ENCODE peak calls at places on chromosomes 4 and X, in six cellular contexts. C is tibial artery, N is psoas muscle, P is right lobe of liver, J is AG04450, R is breast epithelium. A is an unnamed sample.

GRCh38 chr4:76300012-76300411 is 6.5 kb upstream of the STBD1 start:
- DNase-seq in R (no peak), J (no peak), P (no peak), C (no peak), N (no peak), A (no peak)

GRCh38 chr4:121764702-121765367 is at the start of gene SMIM43:
- DNase-seq in C (no peak), J (no peak), R (no peak), P (no peak), N (no peak), A (peak; percentile 55)

GRCh38 chr4:76301068-76301774 is 5.3 kb upstream of the STBD1 start:
- DNase-seq in R (no peak), C (no peak), P (no peak), J (peak; percentile 33), N (peak; percentile 51), A (no peak)

GRCh38 chrX:118325453-118325852 is 20.5 kb upstream of the WDR44 start:
- DNase-seq in P (no peak), J (no peak), N (no peak), R (no peak), C (no peak), A (no peak)

GRCh38 chr4:29853843-29854242 is 866.3 kb upstream of the PCDH7 start:
- DNase-seq in R (no peak), P (no peak), J (no peak), N (no peak), C (no peak), A (no peak)

GRCh38 chr4:87717276-87718031 is 67.4 kb downstream of the DMP1 start:
- DNase-seq in P (no peak), R (no peak), J (no peak), C (no peak), N (no peak), A (no peak)

GRCh38 chr4:187814737-187815465 is 180.7 kb upstream of the ZFP42 start:
- DNase-seq in P (no peak), N (no peak), J (no peak), R (no peak), C (no peak), A (no peak)

GRCh38 chr4:176034498-176034897 is 31.1 kb upstream of the WDR17 start:
- DNase-seq in C (no peak), P (no peak), N (no peak), R (no peak), J (peak; percentile 16), A (peak; percentile 23)

GRCh38 chr4:158858410-158859189 is 89.8 kb downstream of the FNIP2 start:
- DNase-seq in R (no peak), N (no peak), C (no peak), J (no peak), P (no peak), A (no peak)

GRCh38 chr4:41819621-41820020 is 71.1 kb upstream of the PHOX2B start:
- DNase-seq in R (no peak), N (no peak), J (no peak), P (no peak), C (no peak), A (no peak)

GRCh38 chr4:112060212-112060611 is 85.0 kb upstream of the FAM241A start:
- DNase-seq in R (no peak), N (no peak), C (no peak), P (no peak), J (no peak), A (peak; percentile 32)

GRCh38 chrX:10341309-10341708 is 184.5 kb downstream of the CLCN4 start:
- DNase-seq in P (no peak), C (no peak), J (no peak), N (no peak), R (no peak), A (no peak)

GRCh38 chr4:8071741-8072140 is 86.9 kb downstream of the ABLIM2 start:
- DNase-seq in J (no peak), N (peak; percentile 50), C (no peak), R (no peak), P (no peak), A (no peak)
- H3K27me3 ChIP-seq in J (peaks cover 57% of the 10 kb centered on the region), N (no peaks in the 10 kb centered on the region), C (no peaks in the 10 kb centered on the region), R (no peaks in the 10 kb centered on the region), P (no peaks in the 10 kb centered on the region), A (no peaks in the 10 kb centered on the region)

GRCh38 chr4:148329751-148330150 is 112.5 kb downstream of the NR3C2 start:
- DNase-seq in C (no peak), P (no peak), J (no peak), N (no peak), R (no peak), A (no peak)

GRCh38 chr4:148333265-148333664 is 108.9 kb downstream of the NR3C2 start:
- DNase-seq in C (no peak), R (no peak), N (no peak), J (no peak), P (no peak), A (no peak)

GRCh38 chr4:148330724-148331123 is 111.5 kb downstream of the NR3C2 start:
- DNase-seq in P (no peak), R (no peak), J (no peak), C (no peak), N (no peak), A (peak; percentile 16)

GRCh38 chr4:148330161-148330560 is 112.1 kb downstream of the NR3C2 start:
- DNase-seq in J (no peak), P (no peak), C (no peak), N (no peak), R (no peak), A (no peak)

DNA sequence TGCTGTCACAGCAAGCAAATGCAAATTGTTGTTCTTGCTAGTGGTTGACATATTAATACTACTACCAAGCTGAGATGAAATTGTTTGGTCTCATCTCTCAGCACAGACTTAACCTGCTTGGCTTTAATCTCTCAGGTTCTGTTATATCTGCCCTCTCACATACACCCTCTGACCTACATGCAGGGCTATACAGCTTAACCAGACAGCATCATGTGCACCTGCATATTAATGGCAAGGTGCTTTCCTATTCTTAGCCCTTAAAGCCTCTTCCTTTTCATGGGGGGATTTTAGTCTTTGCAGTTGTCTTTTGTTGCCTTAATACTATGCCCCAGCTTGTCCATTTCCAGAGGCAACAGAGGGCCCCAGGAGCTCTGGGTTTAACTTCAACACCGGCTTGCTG is 114.5 kb downstream of the NR3C2 start:
- DNase-seq in P (no peak), J (no peak), R (no peak), N (no peak), C (no peak), A (no peak)
- H3K27me3 ChIP-seq in P (no peaks in the 10 kb centered on the region), J (no peaks in the 10 kb centered on the region), R (no peaks in the 10 kb centered on the region), N (no peaks in the 10 kb centered on the region), C (no peaks in the 10 kb centered on the region), A (no peaks in the 10 kb centered on the region)

DNA sequence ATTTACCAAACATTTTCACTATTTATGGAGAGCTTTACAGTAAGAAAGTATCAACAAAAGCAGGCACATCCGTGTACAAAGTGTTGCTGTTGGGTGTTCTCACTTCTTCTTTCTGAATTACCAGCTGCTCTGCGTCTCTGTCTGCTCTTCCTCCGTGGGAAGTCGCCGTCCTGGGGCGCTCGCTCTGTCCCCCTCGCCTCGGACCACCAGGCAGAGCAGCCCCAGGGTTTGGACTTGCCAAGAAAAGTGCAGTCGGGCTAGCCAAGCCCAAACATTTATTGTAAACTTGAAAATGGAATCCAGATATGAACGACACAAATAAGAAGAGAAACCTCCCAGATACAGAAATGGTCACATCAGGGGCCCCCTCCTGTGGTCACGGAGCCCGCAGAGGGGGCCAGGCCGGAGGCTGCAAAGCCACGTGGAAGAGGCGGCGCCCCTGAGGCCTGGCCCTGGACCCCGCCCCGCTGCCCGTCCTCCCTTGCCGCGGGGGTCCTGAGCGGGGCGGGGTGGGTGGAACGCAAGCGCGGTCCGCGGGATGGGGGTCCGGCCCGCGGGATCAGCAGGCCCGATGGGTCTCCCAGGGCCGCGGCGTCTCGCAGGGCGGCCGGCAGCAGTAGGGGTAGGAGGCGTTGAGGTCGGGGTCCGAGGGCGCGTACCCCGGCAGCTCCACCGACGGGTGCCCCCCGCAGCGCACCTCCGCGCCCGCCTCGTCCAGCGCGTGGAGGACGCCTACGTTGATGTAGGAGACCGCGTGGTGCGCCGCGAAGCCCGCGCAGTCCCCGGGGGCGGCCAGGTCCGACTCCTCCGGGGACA is 1.5 kb downstream of the TMEM271 start:
- DNase-seq in P (no peak), J (no peak), R (no peak), N (no peak), C (no peak), A (no peak)
- H3K27me3 ChIP-seq in P (peaks cover 6% of the 10 kb centered on the region), J (peaks cover 44% of the 10 kb centered on the region), R (peaks cover 8% of the 10 kb centered on the region), N (no peaks in the 10 kb centered on the region), C (no peaks in the 10 kb centered on the region), A (no peaks in the 10 kb centered on the region)

DNA sequence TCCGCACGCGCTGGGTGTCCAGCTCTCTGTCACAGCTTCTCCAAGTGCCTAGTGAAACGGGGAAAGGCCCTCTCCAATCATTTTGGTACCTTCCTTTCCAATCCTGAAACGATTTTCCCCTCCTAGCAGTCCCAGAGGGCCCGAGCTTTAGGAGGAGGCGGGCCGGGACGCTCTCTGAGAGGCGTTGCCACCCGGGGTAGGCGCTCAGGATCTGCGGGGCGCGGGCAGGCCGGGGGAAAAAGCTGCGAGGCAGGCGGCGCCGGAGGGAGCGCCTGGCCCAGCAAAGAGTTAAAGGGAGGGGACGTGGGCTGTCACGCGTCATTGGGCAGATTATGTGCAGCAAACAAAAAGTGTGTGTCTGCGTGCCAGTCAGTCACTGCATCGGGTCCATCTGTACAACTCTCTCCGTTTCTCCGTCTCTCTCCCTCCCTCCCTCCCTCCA is at the start of gene PRDM8:
- DNase-seq in J (no peak), P (no peak), N (no peak), R (no peak), C (no peak), A (peak; percentile 92)
- H3K27me3 ChIP-seq in J (no peaks in the 10 kb centered on the region), P (peaks cover 6% of the 10 kb centered on the region), N (peaks cover 5% of the 10 kb centered on the region), R (no peaks in the 10 kb centered on the region), C (no peaks in the 10 kb centered on the region), A (no peaks in the 10 kb centered on the region)

GRCh38 chrX:136067946-136068345 is 79.4 kb upstream of the FHL1 start:
- DNase-seq in N (no peak), R (no peak), P (no peak), C (peak; percentile 79), J (no peak), A (no peak)

GRCh38 chrX:136063340-136064079 is 78.3 kb downstream of the SLC9A6 start:
- DNase-seq in R (no peak), J (no peak), N (peak; percentile 58), C (peak; percentile 85), P (no peak), A (no peak)

GRCh38 chrX:136067097-136067496 is 80.2 kb upstream of the FHL1 start:
- DNase-seq in R (no peak), N (no peak), C (no peak), P (no peak), J (no peak), A (no peak)

GRCh38 chrX:136064661-136065043 is 79.4 kb downstream of the SLC9A6 start:
- DNase-seq in P (no peak), R (no peak), J (no peak), C (no peak), N (no peak), A (no peak)

GRCh38 chrX:136065044-136065671 is 79.9 kb downstream of the SLC9A6 start:
- DNase-seq in C (peak; percentile 70), R (no peak), P (peak; percentile 46), N (peak; percentile 65), J (no peak), A (peak; percentile 11)
- H3K27me3 ChIP-seq in C (no peaks in the 10 kb centered on the region), R (no peaks in the 10 kb centered on the region), P (no peaks in the 10 kb centered on the region), N (no peaks in the 10 kb centered on the region), J (no peaks in the 10 kb centered on the region), A (peaks cover 84% of the 10 kb centered on the region)

A was measured in WERI-Rb-1.